ENCODE peak calls at places on chromosomes 7 and 10, in four cellular contexts. N is K562, F is SK-N-SH, A is IMR-90. Z is an unnamed sample.

GRCh38 chr10:101161494-101162299 is 30.6 kb downstream of the TLX1 start:
- DNase-seq in N (peak; percentile 69), F (peak; percentile 77), A (peak; percentile 65), Z (peak; percentile 12)

GRCh38 chr7:90560730-90561129 is 35.4 kb upstream of the CDK14 start:
- DNase-seq in N (no peak), F (no peak), A (no peak), Z (no peak)

GRCh38 chr7:95897557-95898183 is 125.3 kb downstream of the DYNC1I1 start:
- DNase-seq in N (no peak), F (no peak), A (no peak), Z (no peak)

GRCh38 chr10:131949041-131949862 is 32.5 kb downstream of the BNIP3 start:
- DNase-seq in N (no peak), F (no peak), A (no peak), Z (no peak)

GRCh38 chr7:151611878-151612277 is 92.2 kb upstream of the RHEB start:
- DNase-seq in N (no peak), F (no peak), A (no peak), Z (no peak)

GRCh38 chr10:23197416-23197861 is 5.3 kb downstream of the PTF1A start:
- DNase-seq in N (no peak), F (no peak), A (no peak), Z (no peak)

GRCh38 chr10:10053051-10053450 is 964.6 kb upstream of the CELF2 start:
- DNase-seq in N (no peak), F (no peak), A (no peak), Z (no peak)

GRCh38 chr10:127576011-127576410 is 26.9 kb downstream of the NPS start:
- DNase-seq in N (no peak), F (no peak), A (no peak), Z (no peak)

GRCh38 chr10:77873558-77874380 is 52.8 kb downstream of the DLG5 start:
- DNase-seq in N (no peak), F (no peak), A (peak; percentile 42), Z (peak; percentile 64)

GRCh38 chr10:31744025-31744424 is 184.6 kb downstream of the ARHGAP12 start:
- DNase-seq in N (no peak), F (no peak), A (no peak), Z (no peak)

GRCh38 chr10:47008769-47009168 is 97.5 kb downstream of the PTPN20 start:
- DNase-seq in N (no peak), F (no peak), A (no peak), Z (no peak)

GRCh38 chr10:30353851-30354250 is 4.8 kb upstream of the MTPAP start:
- DNase-seq in N (no peak), F (no peak), A (peak; percentile 94), Z (no peak)

GRCh38 chr7:36487756-36488336 is 98.2 kb downstream of the ANLN start:
- DNase-seq in N (no peak), F (peak; percentile 63), A (peak; percentile 68), Z (peak; percentile 21)

GRCh38 chr7:100951172-100951571 is 1.8 kb downstream of the MUC3A start:
- DNase-seq in N (peak; percentile 70), F (no peak), A (no peak), Z (no peak)

GRCh38 chr7:162583-163297 is 29.6 kb upstream of the FAM20C start:
- DNase-seq in N (no peak), F (peak; percentile 70), A (no peak), Z (no peak)

GRCh38 chr7:13834328-13834761 is 155.1 kb downstream of the ETV1 start:
- DNase-seq in N (no peak), F (peak; percentile 67), A (no peak), Z (no peak)

GRCh38 chr7:149742075-149742701 is 31.2 kb downstream of the ZNF467 start:
- DNase-seq in N (peak; percentile 92), F (peak; percentile 92), A (peak; percentile 41), Z (no peak)

GRCh38 chr7:101951757-101952156 is 134.3 kb downstream of the CUX1 start:
- DNase-seq in N (no peak), F (no peak), A (no peak), Z (no peak)

GRCh38 chr10:9634466-9634865 is 1383.2 kb upstream of the CELF2 start:
- DNase-seq in N (no peak), F (no peak), A (peak; percentile 90), Z (no peak)

GRCh38 chr10:92290076-92290836 is 622 bp downstream of the CPEB3 start:
- DNase-seq in N (peak; percentile 15), F (no peak), A (peak; percentile 49), Z (no peak)

GRCh38 chr7:124318716-124319115 is 285.8 kb upstream of the TMEM229A start:
- DNase-seq in N (no peak), F (no peak), A (peak; percentile 29), Z (no peak)

GRCh38 chr7:16204953-16205352 is 216.4 kb downstream of the CRPPA start:
- DNase-seq in N (no peak), F (no peak), A (no peak), Z (no peak)

GRCh38 chr7:100629117-100629711 is 12.1 kb downstream of the TFR2 start:
- DNase-seq in N (peak; percentile 61), F (peak; percentile 86), A (no peak), Z (no peak)

GRCh38 chr10:59865101-59865500 is 41.3 kb downstream of the CCDC6 start:
- DNase-seq in N (peak; percentile 60), F (no peak), A (peak; percentile 18), Z (no peak)

GRCh38 chr7:140159487-140159886 is 17.3 kb downstream of the KDM7A start:
- DNase-seq in N (no peak), F (peak; percentile 28), A (peak; percentile 38), Z (no peak)

GRCh38 chr7:45609180-45609579 is 35.0 kb downstream of the ADCY1 start:
- DNase-seq in N (no peak), F (no peak), A (no peak), Z (no peak)

GRCh38 chr7:7542251-7542835 is 6.7 kb upstream of the COL28A1 start:
- DNase-seq in N (no peak), F (no peak), A (no peak), Z (no peak)

GRCh38 chr7:22885824-22886255 is 63.2 kb upstream of the TOMM7 start:
- DNase-seq in N (no peak), F (no peak), A (peak; percentile 27), Z (peak; percentile 88)

GRCh38 chr10:71625445-71626175 is 94.0 kb downstream of the C10orf105 start:
- DNase-seq in N (no peak), F (no peak), A (no peak), Z (no peak)

GRCh38 chr10:43188702-43189101 is 50.5 kb downstream of the CSGALNACT2 start:
- DNase-seq in N (no peak), F (no peak), A (peak; percentile 43), Z (no peak)

GRCh38 chr7:47460251-47460989 is 121.5 kb downstream of the TNS3 start:
- DNase-seq in N (no peak), F (no peak), A (no peak), Z (no peak)

GRCh38 chr10:74246495-74246894 is 95.5 kb downstream of the ADK start:
- DNase-seq in N (no peak), F (no peak), A (no peak), Z (no peak)

GRCh38 chr10:74238031-74238431 is 87.0 kb downstream of the ADK start:
- DNase-seq in N (no peak), F (peak; percentile 32), A (peak; percentile 57), Z (no peak)

GRCh38 chr10:74244097-74244685 is 93.2 kb downstream of the ADK start:
- DNase-seq in N (no peak), F (peak; percentile 11), A (peak; percentile 73), Z (no peak)

GRCh38 chr10:74244807-74245206 is 93.8 kb downstream of the ADK start:
- DNase-seq in N (no peak), F (no peak), A (no peak), Z (no peak)

DNA sequence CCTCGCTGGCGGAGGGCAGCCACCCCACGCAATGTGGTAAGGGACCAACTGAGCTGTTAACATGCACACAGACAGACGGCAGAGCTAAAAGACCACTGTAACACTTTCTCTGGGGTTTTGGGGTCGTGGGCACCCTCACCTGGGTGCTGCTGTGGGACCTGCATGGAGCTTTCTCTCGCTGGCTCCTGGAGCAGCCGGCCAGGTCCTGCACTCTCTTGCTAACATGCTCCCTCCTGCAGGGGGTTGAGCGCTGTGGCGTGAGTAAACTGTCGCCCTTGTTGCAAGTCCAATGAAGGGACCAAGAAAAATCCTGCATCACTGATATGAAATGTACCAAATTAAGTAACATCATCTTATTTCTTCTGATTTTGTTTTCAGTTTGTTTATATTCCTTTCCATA is 92.0 kb downstream of the ADK start:
- DNase-seq in N (no peak), F (no peak), A (no peak), Z (no peak)
- H3K9ac ChIP-seq in N (no peak overlapping the region), F (no peak overlapping the region), A (no peak overlapping the region), Z (no peak overlapping the region)

DNA sequence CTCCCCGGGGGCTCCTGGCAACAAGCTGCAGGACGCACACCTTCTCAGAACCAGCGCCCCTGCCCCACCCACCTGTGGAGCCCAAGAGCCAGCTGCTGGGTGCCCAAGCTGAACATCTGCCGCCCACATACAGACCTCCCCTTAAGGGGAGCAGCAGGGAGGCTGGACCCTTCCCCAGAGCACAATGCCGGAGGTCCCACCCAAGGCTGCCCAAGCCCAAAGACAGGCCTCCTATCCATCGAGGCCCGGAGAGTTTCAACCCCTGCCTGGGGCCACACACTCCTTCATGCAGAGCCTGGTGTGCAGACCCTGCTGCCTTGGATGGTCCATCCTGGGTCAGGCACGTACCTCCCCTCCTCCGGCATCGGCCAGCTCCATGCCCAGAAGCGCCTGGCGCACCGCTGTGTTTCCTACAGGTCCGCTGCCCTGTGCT is 48.7 kb downstream of the VIPR2 start:
- DNase-seq in N (no peak), F (no peak), A (no peak), Z (no peak)
- TF ChIP-seq RCOR1 in N (no peak), F (no peak), A (no peak), Z (no peak)

GRCh38 chr10:69338547-69339450 is 60.5 kb downstream of the HK1 start:
- DNase-seq in N (no peak), F (peak; percentile 6), A (no peak), Z (no peak)
- H3K9ac ChIP-seq in N (peak overlapping the region; percentile 20), F (no peak overlapping the region), A (no peak overlapping the region), Z (no peak overlapping the region)

GRCh38 chr10:24305551-24306506 is 96.9 kb downstream of the KIAA1217 start:
- DNase-seq in N (no peak), F (no peak), A (peak; percentile 47), Z (no peak)

GRCh38 chr10:24310104-24310503 is 101.2 kb downstream of the KIAA1217 start:
- DNase-seq in N (no peak), F (no peak), A (no peak), Z (no peak)

GRCh38 chr10:24306507-24306875 is 97.6 kb downstream of the KIAA1217 start:
- DNase-seq in N (no peak), F (no peak), A (no peak), Z (no peak)

GRCh38 chr10:24307173-24307572 is 98.2 kb downstream of the KIAA1217 start:
- DNase-seq in N (no peak), F (no peak), A (no peak), Z (no peak)

DNA sequence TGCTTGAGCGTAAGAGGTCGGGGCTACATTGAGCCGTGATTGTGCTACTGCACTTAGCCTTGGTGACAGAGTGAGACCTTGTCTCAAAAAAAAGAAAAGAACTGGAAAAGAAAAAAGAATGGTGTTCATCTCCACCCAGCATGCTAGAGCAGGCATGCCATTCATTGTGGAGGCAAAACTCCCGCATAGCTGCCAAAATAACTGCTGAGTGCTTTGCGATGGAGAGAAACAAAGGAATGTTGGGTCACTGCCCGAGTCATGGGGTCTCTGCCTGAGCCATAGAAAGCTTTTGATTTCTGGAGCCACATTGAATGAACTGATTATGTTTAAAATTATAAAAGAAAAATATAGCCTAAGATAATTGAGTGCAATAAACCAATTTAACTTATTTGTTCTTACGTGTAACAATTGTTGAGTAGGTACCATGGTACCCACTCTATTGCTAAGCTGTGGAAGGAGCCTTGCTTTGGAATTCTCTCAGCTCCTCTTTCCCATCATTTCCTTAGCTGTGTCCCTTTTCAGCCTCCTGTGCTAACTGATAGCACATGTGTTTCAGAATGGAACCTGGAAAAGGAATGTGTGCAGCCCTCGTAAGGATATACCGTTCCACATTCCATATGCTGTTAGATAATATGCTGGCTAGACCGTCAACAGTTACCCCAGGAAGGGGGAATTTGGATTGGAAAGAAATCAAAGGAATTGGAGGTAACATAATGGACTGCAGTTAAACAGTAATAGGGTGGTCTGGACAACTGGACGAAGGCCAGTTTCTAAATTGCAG is 98.9 kb downstream of the KIAA1217 start:
- DNase-seq in N (no peak), F (no peak), A (no peak), Z (no peak)
- TF ChIP-seq RCOR1 in N (no peak), F (no peak), A (no peak), Z (no peak)

Z was measured in GM12878.